ENCODE peak calls at places on chromosome 11, in ten cellular contexts. F is activated B cell treated with CpG ODN at 0.5 μM for 24 hours; V is lower lobe of right lung; I is progenitor cell of endocrine pancreas; A is heart right ventricle; D is neural progenitor cell; L is RWPE1; W is CD8-positive, alpha-beta T cell; K is endothelial cell; P is nephron progenitor cell. B is an unnamed sample.

GRCh38 chr11:110000045-110000502 is 93.1 kb upstream of the ZC3H12C start:
- DNase-seq in P (no peak), A (no peak), K (no peak), I (no peak), F (no peak), W (no peak), V (no peak), L (peak), D (no peak), B (peak)

GRCh38 chr11:84969103-84969502 is 658.0 kb downstream of the DLG2 start:
- DNase-seq in F (no peak), V (no peak), K (no peak), P (peak), D (peak), A (no peak), L (no peak), W (no peak), I (no peak), B (no peak)

GRCh38 chr11:88454881-88455280 is 117.3 kb upstream of the CTSC start:
- DNase-seq in L (peak), I (no peak), K (no peak), P (no peak), F (no peak), V (no peak), D (no peak), A (no peak), W (no peak), B (peak)

GRCh38 chr11:17528181-17528691 is 16.0 kb downstream of the USH1C start:
- DNase-seq in W (no peak), A (peak), P (peak), V (no peak), F (no peak), D (peak), I (peak), L (peak), K (peak), B (peak)

GRCh38 chr11:118175031-118175531 is 1.4 kb downstream of the SCN2B start:
- DNase-seq in P (no peak), K (no peak), L (peak), I (no peak), W (no peak), D (no peak), V (no peak), A (no peak), F (no peak), B (peak)

GRCh38 chr11:114413958-114414357 is 13.5 kb downstream of the RBM7 start:
- DNase-seq in W (no peak), F (no peak), L (no peak), K (no peak), A (no peak), V (no peak), D (peak), P (no peak), I (no peak), B (no peak)

GRCh38 chr11:130725417-130726233 is 190.7 kb downstream of the SNX19 start:
- DNase-seq in K (no peak), V (no peak), D (no peak), A (no peak), L (peak), F (no peak), W (no peak), P (no peak), I (no peak), B (peak)

GRCh38 chr11:17443926-17444690 is 32.5 kb downstream of the ABCC8 start:
- DNase-seq in K (no peak), P (no peak), A (no peak), F (no peak), I (no peak), D (peak), V (no peak), L (no peak), W (no peak), B (no peak)

GRCh38 chr11:100855466-100856067 is 168.5 kb downstream of the ARHGAP42 start:
- DNase-seq in F (no peak), K (no peak), P (no peak), A (no peak), W (no peak), V (no peak), L (peak), D (peak), I (no peak), B (peak)

GRCh38 chr11:72259490-72259889 is 15.5 kb upstream of the PHOX2A start:
- DNase-seq in V (no peak), W (no peak), F (no peak), K (no peak), I (no peak), A (no peak), P (no peak), L (no peak), D (no peak), B (no peak)

GRCh38 chr11:130168105-130168504 is 8.5 kb downstream of the ST14 start:
- DNase-seq in V (no peak), D (no peak), W (no peak), A (no peak), F (no peak), I (no peak), P (no peak), L (no peak), K (no peak), B (peak)

GRCh38 chr11:105609832-105610781 is at the start of gene GRIA4:
- DNase-seq in V (peak), P (peak), D (peak), W (no peak), I (peak), F (no peak), L (no peak), A (peak), K (peak), B (peak)

GRCh38 chr11:61980783-61981541 is 13.5 kb upstream of the FTH1 start:
- DNase-seq in A (no peak), V (no peak), D (no peak), W (no peak), L (peak), I (no peak), P (no peak), K (no peak), F (no peak), B (no peak)

GRCh38 chr11:44861829-44862545 is 88.7 kb downstream of the TP53I11 start:
- DNase-seq in V (peak), P (no peak), I (no peak), W (peak), F (peak), K (no peak), A (peak), L (peak), D (peak), B (peak)

GRCh38 chr11:113994077-113994954 is 19.4 kb downstream of the HTR3A start:
- DNase-seq in A (no peak), D (peak), P (peak), F (no peak), L (peak), V (no peak), I (peak), W (peak), K (peak), B (no peak)

GRCh38 chr11:10310301-10310841 is 5.5 kb downstream of the ADM start:
- DNase-seq in K (no peak), W (no peak), P (no peak), V (no peak), F (no peak), I (no peak), A (no peak), L (no peak), D (no peak), B (peak)

GRCh38 chr11:86893235-86893634 is 62.0 kb downstream of the FZD4 start:
- DNase-seq in F (no peak), V (no peak), D (no peak), L (no peak), I (no peak), W (no peak), P (no peak), A (no peak), K (no peak), B (no peak)

GRCh38 chr11:86888978-86889341 is 66.2 kb downstream of the FZD4 start:
- DNase-seq in D (no peak), V (no peak), A (no peak), L (no peak), K (no peak), I (no peak), W (no peak), P (no peak), F (no peak), B (peak)

GRCh38 chr11:86891020-86891419 is 64.2 kb downstream of the FZD4 start:
- DNase-seq in A (no peak), V (no peak), W (no peak), D (no peak), K (no peak), I (no peak), L (no peak), F (no peak), P (no peak), B (no peak)

GRCh38 chr11:86888164-86888977 is 66.8 kb downstream of the FZD4 start:
- DNase-seq in V (no peak), P (no peak), W (no peak), K (no peak), A (no peak), D (no peak), I (no peak), F (no peak), L (no peak), B (peak)
- TF ChIP-seq CTCF in V (no peak), P (no peak), W (no peak), K (no peak), A (no peak), D (no peak), I (no peak), F (no peak), L (no peak), B (no peak)

GRCh38 chr11:14644396-14645246 is 1.0 kb downstream of the PDE3B start:
- DNase-seq in P (peak), D (peak), V (peak), L (peak), I (peak), W (peak), K (peak), F (no peak), A (peak), B (peak)
- TF ChIP-seq CTCF in P (no peak), D (no peak), V (peak), L (no peak), I (no peak), W (no peak), K (no peak), F (no peak), A (no peak), B (peak)

GRCh38 chr11:89508544-89508943 is 17.4 kb upstream of the NOX4 start:
- DNase-seq in I (no peak), L (no peak), D (no peak), W (no peak), P (no peak), V (no peak), A (no peak), F (no peak), K (no peak), B (no peak)
- TF ChIP-seq CTCF in I (no peak), L (no peak), D (no peak), W (no peak), P (no peak), V (no peak), A (no peak), F (no peak), K (no peak), B (no peak)

GRCh38 chr11:119479685-119480275 is 56.8 kb upstream of the THY1 start:
- DNase-seq in I (no peak), L (no peak), A (no peak), D (peak), F (no peak), W (no peak), P (peak), K (peak), V (no peak), B (peak)
- TF ChIP-seq CTCF in I (peak), L (no peak), A (no peak), D (peak), F (no peak), W (no peak), P (peak), K (peak), V (peak), B (peak)

DNA sequence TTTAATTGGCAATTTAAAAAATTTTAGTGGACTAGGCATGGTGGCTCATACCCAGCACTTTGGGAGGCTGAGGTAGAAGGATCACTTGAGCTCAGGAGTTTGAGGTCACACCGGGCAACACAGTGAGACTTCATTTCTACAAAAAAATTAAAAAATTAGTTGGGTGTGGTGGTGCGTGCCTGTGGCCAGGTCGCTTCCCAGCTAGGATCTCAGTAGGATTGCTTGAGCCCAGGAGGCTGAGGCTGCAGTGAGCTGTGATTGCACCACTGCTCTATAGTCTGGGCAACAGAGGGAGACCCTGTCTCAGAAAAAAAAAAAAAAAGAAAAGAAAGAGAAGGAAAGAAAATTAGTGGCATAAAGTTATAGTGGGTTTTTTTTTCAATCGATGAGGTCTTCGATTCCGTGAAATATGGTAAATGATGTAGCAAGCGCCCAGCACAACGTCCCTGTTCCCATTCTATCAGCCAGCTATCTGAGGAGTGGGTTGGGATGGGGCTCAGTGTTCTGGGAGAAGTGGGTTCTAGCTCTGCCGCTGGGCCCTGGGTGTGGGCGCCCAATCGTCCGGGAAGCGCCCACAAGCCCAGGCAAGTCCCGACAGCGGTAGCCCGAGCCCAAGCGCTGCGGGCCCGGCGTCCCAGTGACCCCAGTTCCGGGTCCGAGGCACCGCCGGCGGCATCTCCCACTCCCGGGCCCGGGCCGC is 1.4 kb downstream of the FOSL1 start:
- DNase-seq in D (no peak), F (no peak), V (peak), W (no peak), A (no peak), K (no peak), P (no peak), I (no peak), L (no peak), B (peak)
- TF ChIP-seq CTCF in D (no peak), F (no peak), V (no peak), W (no peak), A (no peak), K (no peak), P (no peak), I (no peak), L (no peak), B (no peak)